ENCODE peak calls at places on chromosomes 3 and 15, in six cellular contexts. W is Kasumi-1; R is ELR; Y is fibroblast of pulmonary artery; C is activated CD4-positive, alpha-beta T cell treated with anti-CD3 and anti-CD28 coated beads, Interleukin-2, amount 10 ng/mL, durations not matched to agents 24 days and 14 days; X is SJSA1. U is an unnamed sample.

GRCh38 chr3:294096-294495 is 97.5 kb downstream of the CHL1 start:
- DNase-seq in X (no peak), R (no peak), C (no peak), Y (no peak), W (no peak), U (no peak)

GRCh38 chr3:126111566-126112475 is 27.9 kb upstream of the SLC41A3 start:
- DNase-seq in R (no peak), X (no peak), Y (no peak), C (no peak), W (no peak), U (no peak)

GRCh38 chr3:114706591-114707224 is 412.9 kb downstream of the TIGIT start:
- DNase-seq in C (peak; percentile 56), R (peak; percentile 82), Y (peak; percentile 21), X (peak; percentile 34), W (no peak), U (no peak)

GRCh38 chr15:101024111-101024695 is 105.0 kb downstream of the LRRK1 start:
- DNase-seq in X (peak; percentile 96), R (peak; percentile 8), C (no peak), Y (peak; percentile 83), W (no peak), U (no peak)

GRCh38 chr3:187968883-187969580 is 184.9 kb upstream of the LPP start:
- DNase-seq in C (no peak), W (no peak), X (no peak), R (peak; percentile 76), Y (peak; percentile 84), U (no peak)

GRCh38 chr15:78615151-78615589 is 5.6 kb downstream of the CHRNA3 start:
- DNase-seq in X (no peak), W (no peak), Y (no peak), C (no peak), R (no peak), U (no peak)

GRCh38 chr3:48727511-48727910 is 10.5 kb upstream of the IP6K2 start:
- DNase-seq in W (no peak), Y (no peak), C (no peak), X (no peak), R (no peak), U (no peak)

GRCh38 chr3:160667452-160667851 is 9.5 kb upstream of the ARL14 start:
- DNase-seq in R (peak; percentile 96), C (no peak), X (peak; percentile 7), Y (no peak), W (no peak), U (no peak)

GRCh38 chr3:112302061-112302830 is 8.2 kb upstream of the SLC9C1 start:
- DNase-seq in R (no peak), Y (peak; percentile 67), X (no peak), W (no peak), C (no peak), U (no peak)

GRCh38 chr15:90343391-90343790 is 8.7 kb upstream of the ZNF774 start:
- DNase-seq in X (no peak), C (no peak), Y (peak; percentile 46), R (peak; percentile 25), W (no peak), U (no peak)

GRCh38 chr3:128550113-128550440 is 57.1 kb upstream of the GATA2 start:
- DNase-seq in Y (no peak), W (no peak), C (no peak), X (no peak), R (no peak), U (no peak)

GRCh38 chr15:31082771-31083393 is 18.6 kb downstream of the TRPM1 start:
- DNase-seq in R (no peak), W (no peak), C (no peak), X (no peak), Y (no peak), U (no peak)

GRCh38 chr3:53081318-53081717 is 35.4 kb upstream of the SFMBT1 start:
- DNase-seq in R (no peak), X (no peak), C (no peak), Y (no peak), W (no peak), U (no peak)

GRCh38 chr3:63580151-63580550 is 72.3 kb upstream of the SNTN start:
- DNase-seq in W (no peak), C (no peak), X (no peak), R (no peak), Y (no peak), U (no peak)

GRCh38 chr3:31461441-31461840 is 71.3 kb upstream of the STT3B start:
- DNase-seq in X (no peak), Y (no peak), R (no peak), W (no peak), C (no peak), U (no peak)

GRCh38 chr3:139529624-139530023 is 9.9 kb downstream of the RBP1 start:
- DNase-seq in Y (no peak), C (no peak), X (no peak), W (no peak), R (no peak), U (no peak)

GRCh38 chr3:23671901-23672589 is 133.7 kb upstream of the UBE2E1 start:
- DNase-seq in X (no peak), C (no peak), W (no peak), Y (peak; percentile 32), R (no peak), U (no peak)

GRCh38 chr3:15050405-15051092 is 14.6 kb downstream of the MRPS25 start:
- DNase-seq in R (no peak), W (no peak), X (no peak), C (no peak), Y (no peak), U (no peak)

GRCh38 chr3:151599103-151599672 is 134.5 kb upstream of the AADACL2 start:
- DNase-seq in R (no peak), C (no peak), Y (no peak), W (no peak), X (no peak), U (no peak)

GRCh38 chr3:177597325-177598109 is 400.2 kb upstream of the TBL1XR1 start:
- DNase-seq in Y (peak; percentile 93), R (peak; percentile 23), X (peak; percentile 42), W (peak; percentile 55), C (peak; percentile 77), U (no peak)

GRCh38 chr15:60945196-60945595 is 283.9 kb downstream of the RORA start:
- DNase-seq in W (no peak), C (no peak), Y (peak; percentile 34), X (no peak), R (no peak), U (no peak)

GRCh38 chr3:101148001-101148400 is 154.8 kb upstream of the ABI3BP start:
- DNase-seq in C (no peak), X (no peak), W (no peak), Y (no peak), R (no peak), U (no peak)

GRCh38 chr3:16768956-16769355 is 115.8 kb upstream of the PLCL2 start:
- DNase-seq in R (no peak), C (no peak), Y (peak; percentile 63), X (no peak), W (no peak), U (no peak)

GRCh38 chr3:191328963-191329653 is at the start of gene CCDC50:
- DNase-seq in R (peak; percentile 87), Y (peak; percentile 79), C (peak; percentile 87), W (peak; percentile 33), X (peak; percentile 79), U (no peak)

GRCh38 chr3:196694202-196694638 is 17.8 kb downstream of the CEP19 start:
- DNase-seq in Y (peak; percentile 41), R (peak; percentile 62), C (peak; percentile 63), W (peak; percentile 45), X (no peak), U (no peak)

U was measured in GF-D8.